ENCODE peak calls at places on chromosomes 7 and 10, in ten cellular contexts. One of them, this sample, is unnamed.

GRCh38 chr10:105068497-105068896 is 427.4 kb downstream of the SORCS3 start:
- DNase-seq in transverse colon: no peak
- DNase-seq in HFF-Myc: no peak
- DNase-seq in AG09309: peak
- DNase-seq in fibroblast of lung: no peak
- DNase-seq in cardiac muscle cell: no peak
- DNase-seq in breast epithelium: no peak
- DNase-seq in epithelial cell of esophagus: peak
- DNase-seq in mammary epithelial cell: peak
- DNase-seq in upper lobe of right lung: no peak
- DNase-seq in this sample: no peak

GRCh38 chr10:125121003-125121402 is 39.4 kb downstream of the CTBP2 start:
- DNase-seq in transverse colon: peak
- DNase-seq in HFF-Myc: no peak
- DNase-seq in AG09309: no peak
- DNase-seq in fibroblast of lung: no peak
- DNase-seq in cardiac muscle cell: no peak
- DNase-seq in breast epithelium: no peak
- DNase-seq in epithelial cell of esophagus: peak
- DNase-seq in mammary epithelial cell: peak
- DNase-seq in upper lobe of right lung: peak
- DNase-seq in this sample: no peak

GRCh38 chr10:71694567-71694968 is 25.0 kb downstream of the C10orf105 start:
- DNase-seq in transverse colon: peak
- DNase-seq in HFF-Myc: no peak
- DNase-seq in AG09309: no peak
- DNase-seq in fibroblast of lung: no peak
- DNase-seq in cardiac muscle cell: no peak
- DNase-seq in breast epithelium: no peak
- DNase-seq in epithelial cell of esophagus: no peak
- DNase-seq in mammary epithelial cell: no peak
- DNase-seq in upper lobe of right lung: peak
- DNase-seq in this sample: no peak

GRCh38 chr7:23218196-23218595 is 28.4 kb upstream of the GPNMB start:
- DNase-seq in transverse colon: no peak
- DNase-seq in HFF-Myc: no peak
- DNase-seq in AG09309: no peak
- DNase-seq in fibroblast of lung: no peak
- DNase-seq in cardiac muscle cell: no peak
- DNase-seq in breast epithelium: no peak
- DNase-seq in epithelial cell of esophagus: no peak
- DNase-seq in mammary epithelial cell: no peak
- DNase-seq in upper lobe of right lung: no peak
- DNase-seq in this sample: no peak

GRCh38 chr7:81574723-81575326 is 195.0 kb downstream of the HGF start:
- DNase-seq in transverse colon: no peak
- DNase-seq in HFF-Myc: no peak
- DNase-seq in AG09309: no peak
- DNase-seq in fibroblast of lung: peak
- DNase-seq in cardiac muscle cell: no peak
- DNase-seq in breast epithelium: no peak
- DNase-seq in epithelial cell of esophagus: no peak
- DNase-seq in mammary epithelial cell: no peak
- DNase-seq in upper lobe of right lung: no peak
- DNase-seq in this sample: peak

GRCh38 chr7:111107576-111107975 is 16.6 kb downstream of the LRRN3 start:
- DNase-seq in transverse colon: no peak
- DNase-seq in HFF-Myc: no peak
- DNase-seq in AG09309: no peak
- DNase-seq in fibroblast of lung: peak
- DNase-seq in cardiac muscle cell: no peak
- DNase-seq in breast epithelium: no peak
- DNase-seq in epithelial cell of esophagus: peak
- DNase-seq in mammary epithelial cell: no peak
- DNase-seq in upper lobe of right lung: no peak
- DNase-seq in this sample: peak

GRCh38 chr10:106795619-106796018 is 368.9 kb downstream of the SORCS1 start:
- DNase-seq in transverse colon: peak
- DNase-seq in HFF-Myc: no peak
- DNase-seq in AG09309: no peak
- DNase-seq in fibroblast of lung: no peak
- DNase-seq in cardiac muscle cell: peak
- DNase-seq in breast epithelium: no peak
- DNase-seq in epithelial cell of esophagus: no peak
- DNase-seq in mammary epithelial cell: no peak
- DNase-seq in upper lobe of right lung: no peak
- DNase-seq in this sample: peak

GRCh38 chr10:82319558-82319957 is 444.6 kb downstream of the NRG3 start:
- DNase-seq in transverse colon: no peak
- DNase-seq in HFF-Myc: no peak
- DNase-seq in AG09309: no peak
- DNase-seq in fibroblast of lung: no peak
- DNase-seq in cardiac muscle cell: no peak
- DNase-seq in breast epithelium: no peak
- DNase-seq in epithelial cell of esophagus: no peak
- DNase-seq in mammary epithelial cell: no peak
- DNase-seq in upper lobe of right lung: no peak
- DNase-seq in this sample: no peak

GRCh38 chr10:75137533-75138438 is 26.3 kb downstream of the SAMD8 start:
- DNase-seq in transverse colon: no peak
- DNase-seq in HFF-Myc: peak
- DNase-seq in AG09309: peak
- DNase-seq in fibroblast of lung: peak
- DNase-seq in cardiac muscle cell: peak
- DNase-seq in breast epithelium: no peak
- DNase-seq in epithelial cell of esophagus: peak
- DNase-seq in mammary epithelial cell: peak
- DNase-seq in upper lobe of right lung: no peak
- DNase-seq in this sample: peak

GRCh38 chr7:133885213-133885612 is 241.9 kb upstream of the LRGUK start:
- DNase-seq in transverse colon: no peak
- DNase-seq in HFF-Myc: no peak
- DNase-seq in AG09309: no peak
- DNase-seq in fibroblast of lung: no peak
- DNase-seq in cardiac muscle cell: no peak
- DNase-seq in breast epithelium: no peak
- DNase-seq in epithelial cell of esophagus: no peak
- DNase-seq in mammary epithelial cell: no peak
- DNase-seq in upper lobe of right lung: no peak
- DNase-seq in this sample: no peak

GRCh38 chr10:69801094-69801433 is 642 bp upstream of the COL13A1 start:
- DNase-seq in transverse colon: peak
- DNase-seq in HFF-Myc: no peak
- DNase-seq in AG09309: no peak
- DNase-seq in fibroblast of lung: peak
- DNase-seq in cardiac muscle cell: peak
- DNase-seq in breast epithelium: peak
- DNase-seq in epithelial cell of esophagus: peak
- DNase-seq in mammary epithelial cell: peak
- DNase-seq in upper lobe of right lung: peak
- DNase-seq in this sample: peak

GRCh38 chr7:143458263-143458662 is 15.0 kb downstream of the TAS2R60 start:
- DNase-seq in transverse colon: no peak
- DNase-seq in HFF-Myc: peak
- DNase-seq in AG09309: peak
- DNase-seq in fibroblast of lung: no peak
- DNase-seq in cardiac muscle cell: no peak
- DNase-seq in breast epithelium: no peak
- DNase-seq in epithelial cell of esophagus: peak
- DNase-seq in mammary epithelial cell: peak
- DNase-seq in upper lobe of right lung: no peak
- DNase-seq in this sample: no peak

GRCh38 chr7:91657386-91658120 is 222.9 kb downstream of the MTERF1 start:
- DNase-seq in transverse colon: no peak
- DNase-seq in HFF-Myc: peak
- DNase-seq in AG09309: peak
- DNase-seq in fibroblast of lung: peak
- DNase-seq in cardiac muscle cell: peak
- DNase-seq in breast epithelium: no peak
- DNase-seq in epithelial cell of esophagus: peak
- DNase-seq in mammary epithelial cell: peak
- DNase-seq in upper lobe of right lung: no peak
- DNase-seq in this sample: peak

GRCh38 chr10:103855424-103855823 is at the start of gene SH3PXD2A:
- DNase-seq in transverse colon: peak
- DNase-seq in HFF-Myc: no peak
- DNase-seq in AG09309: no peak
- DNase-seq in fibroblast of lung: peak
- DNase-seq in cardiac muscle cell: peak
- DNase-seq in breast epithelium: no peak
- DNase-seq in epithelial cell of esophagus: peak
- DNase-seq in mammary epithelial cell: no peak
- DNase-seq in upper lobe of right lung: peak
- DNase-seq in this sample: no peak
- TF ChIP-seq CTCF in transverse colon: peak
- TF ChIP-seq CTCF in HFF-Myc: no peak
- TF ChIP-seq CTCF in AG09309: no peak
- TF ChIP-seq CTCF in fibroblast of lung: no peak
- TF ChIP-seq CTCF in cardiac muscle cell: no peak
- TF ChIP-seq CTCF in breast epithelium: no peak
- TF ChIP-seq CTCF in epithelial cell of esophagus: no peak
- TF ChIP-seq CTCF in mammary epithelial cell: no peak
- TF ChIP-seq CTCF in upper lobe of right lung: no peak
- TF ChIP-seq CTCF in this sample: no peak

GRCh38 chr10:3090388-3090787 is 23.0 kb downstream of the PFKP start:
- DNase-seq in transverse colon: no peak
- DNase-seq in HFF-Myc: no peak
- DNase-seq in AG09309: no peak
- DNase-seq in fibroblast of lung: no peak
- DNase-seq in cardiac muscle cell: no peak
- DNase-seq in breast epithelium: no peak
- DNase-seq in epithelial cell of esophagus: no peak
- DNase-seq in mammary epithelial cell: no peak
- DNase-seq in upper lobe of right lung: no peak
- DNase-seq in this sample: no peak

GRCh38 chr10:3090914-3091313 is 23.6 kb downstream of the PFKP start:
- DNase-seq in transverse colon: peak
- DNase-seq in HFF-Myc: no peak
- DNase-seq in AG09309: no peak
- DNase-seq in fibroblast of lung: peak
- DNase-seq in cardiac muscle cell: peak
- DNase-seq in breast epithelium: peak
- DNase-seq in epithelial cell of esophagus: peak
- DNase-seq in mammary epithelial cell: peak
- DNase-seq in upper lobe of right lung: peak
- DNase-seq in this sample: peak

GRCh38 chr10:3091346-3091787 is 24.0 kb downstream of the PFKP start:
- DNase-seq in transverse colon: no peak
- DNase-seq in HFF-Myc: no peak
- DNase-seq in AG09309: peak
- DNase-seq in fibroblast of lung: peak
- DNase-seq in cardiac muscle cell: no peak
- DNase-seq in breast epithelium: peak
- DNase-seq in epithelial cell of esophagus: peak
- DNase-seq in mammary epithelial cell: peak
- DNase-seq in upper lobe of right lung: peak
- DNase-seq in this sample: peak

GRCh38 chr10:3093996-3094395 is 26.6 kb downstream of the PFKP start:
- DNase-seq in transverse colon: no peak
- DNase-seq in HFF-Myc: no peak
- DNase-seq in AG09309: no peak
- DNase-seq in fibroblast of lung: no peak
- DNase-seq in cardiac muscle cell: no peak
- DNase-seq in breast epithelium: no peak
- DNase-seq in epithelial cell of esophagus: no peak
- DNase-seq in mammary epithelial cell: no peak
- DNase-seq in upper lobe of right lung: no peak
- DNase-seq in this sample: no peak

DNA sequence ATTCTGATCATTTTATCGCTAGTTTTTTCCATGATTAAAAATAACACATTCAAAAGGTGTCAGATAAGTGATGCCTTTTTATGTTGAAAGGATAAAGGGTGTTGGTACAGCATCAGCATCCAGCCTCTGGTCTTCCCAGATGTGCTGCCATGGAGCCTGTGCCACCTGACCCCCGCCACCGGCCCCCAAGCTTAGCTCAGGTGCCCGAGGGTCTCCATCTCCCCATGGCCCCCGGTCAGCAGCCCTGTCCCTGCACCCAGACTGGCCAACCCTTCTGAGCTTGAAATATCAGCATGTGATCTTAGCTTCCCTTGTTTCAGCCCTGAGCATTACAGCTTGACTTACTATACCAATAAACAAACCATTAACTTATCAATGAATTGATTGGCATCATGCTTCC is 24.6 kb downstream of the PFKP start:
- DNase-seq in transverse colon: no peak
- DNase-seq in HFF-Myc: no peak
- DNase-seq in AG09309: no peak
- DNase-seq in fibroblast of lung: no peak
- DNase-seq in cardiac muscle cell: no peak
- DNase-seq in breast epithelium: no peak
- DNase-seq in epithelial cell of esophagus: no peak
- DNase-seq in mammary epithelial cell: no peak
- DNase-seq in upper lobe of right lung: no peak
- DNase-seq in this sample: no peak
- H3K4me3 ChIP-seq in transverse colon: no peak
- H3K4me3 ChIP-seq in HFF-Myc: no peak
- H3K4me3 ChIP-seq in AG09309: no peak
- H3K4me3 ChIP-seq in fibroblast of lung: no peak
- H3K4me3 ChIP-seq in cardiac muscle cell: no peak
- H3K4me3 ChIP-seq in breast epithelium: no peak
- H3K4me3 ChIP-seq in epithelial cell of esophagus: no peak
- H3K4me3 ChIP-seq in mammary epithelial cell: no peak
- H3K4me3 ChIP-seq in upper lobe of right lung: no peak
- H3K4me3 ChIP-seq in this sample: no peak

GRCh38 chr10:58588673-58589265 is 76.1 kb downstream of the BICC1 start:
- DNase-seq in transverse colon: no peak
- DNase-seq in HFF-Myc: no peak
- DNase-seq in AG09309: no peak
- DNase-seq in fibroblast of lung: no peak
- DNase-seq in cardiac muscle cell: peak
- DNase-seq in breast epithelium: no peak
- DNase-seq in epithelial cell of esophagus: peak
- DNase-seq in mammary epithelial cell: peak
- DNase-seq in upper lobe of right lung: no peak
- DNase-seq in this sample: no peak
- TF ChIP-seq CTCF in transverse colon: no peak
- TF ChIP-seq CTCF in HFF-Myc: peak
- TF ChIP-seq CTCF in AG09309: no peak
- TF ChIP-seq CTCF in fibroblast of lung: no peak
- TF ChIP-seq CTCF in cardiac muscle cell: peak
- TF ChIP-seq CTCF in breast epithelium: no peak
- TF ChIP-seq CTCF in epithelial cell of esophagus: no peak
- TF ChIP-seq CTCF in mammary epithelial cell: no peak
- TF ChIP-seq CTCF in upper lobe of right lung: peak
- TF ChIP-seq CTCF in this sample: peak

DNA sequence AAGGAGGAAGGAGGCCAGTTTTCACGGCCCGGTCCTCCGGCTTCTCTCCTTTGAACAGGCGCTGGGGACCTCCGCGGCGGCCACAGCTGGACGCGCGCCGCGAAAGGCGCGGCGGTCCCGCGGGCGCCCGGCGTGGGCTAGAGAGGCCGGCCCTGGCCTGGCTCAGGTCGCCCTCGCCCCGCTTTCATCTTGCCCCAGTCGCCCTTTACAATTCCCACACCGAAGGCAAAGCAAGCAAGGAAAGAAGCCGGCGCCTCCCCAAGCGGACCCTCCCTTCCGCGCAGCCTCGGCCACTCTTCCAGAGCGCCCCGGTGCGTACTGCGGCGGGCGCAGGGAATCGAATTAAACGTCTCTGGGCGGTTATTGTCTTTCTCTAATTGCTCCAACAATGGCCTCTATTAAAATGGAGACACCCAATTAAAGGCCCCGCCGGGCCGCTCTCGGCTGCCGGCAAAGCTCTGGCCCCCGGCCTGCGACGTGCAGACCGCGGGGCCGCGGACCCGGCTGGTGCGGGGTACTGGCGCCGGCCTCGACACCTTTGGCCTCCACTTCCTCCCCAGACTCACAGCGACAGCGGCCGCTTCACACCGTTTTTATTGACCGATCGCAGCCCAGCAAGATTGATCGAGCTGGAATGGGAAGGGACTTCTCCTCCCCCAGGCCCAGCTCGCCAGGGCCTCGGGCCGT is 4.5 kb upstream of the GATA3 start:
- DNase-seq in transverse colon: no peak
- DNase-seq in HFF-Myc: no peak
- DNase-seq in AG09309: no peak
- DNase-seq in fibroblast of lung: no peak
- DNase-seq in cardiac muscle cell: no peak
- DNase-seq in breast epithelium: no peak
- DNase-seq in epithelial cell of esophagus: peak
- DNase-seq in mammary epithelial cell: peak
- DNase-seq in upper lobe of right lung: no peak
- DNase-seq in this sample: no peak
- H3K4me3 ChIP-seq in transverse colon: peak
- H3K4me3 ChIP-seq in HFF-Myc: peak
- H3K4me3 ChIP-seq in AG09309: peak
- H3K4me3 ChIP-seq in fibroblast of lung: peak
- H3K4me3 ChIP-seq in cardiac muscle cell: peak
- H3K4me3 ChIP-seq in breast epithelium: peak
- H3K4me3 ChIP-seq in epithelial cell of esophagus: peak
- H3K4me3 ChIP-seq in mammary epithelial cell: peak
- H3K4me3 ChIP-seq in upper lobe of right lung: peak
- H3K4me3 ChIP-seq in this sample: peak

This sample was measured in choroid plexus epithelial cell.